ENCODE peak calls at places on chromosomes 12 and 14, in six cellular contexts. S is CD4-positive, alpha-beta T cell; P is astrocyte of the cerebellum; M is stimulated activated CD4-positive, alpha-beta T cell treated with anti-CD3 and anti-CD28 coated beads, Interleukin-1b, Interleukin-23, amount 100 ng/mL, for 1 hour; X is Jurkat, Clone E6-1; R is KG1. E is an unnamed sample.

GRCh38 chr14:76509291-76509690 is 133.4 kb downstream of the ESRRB start:
- DNase-seq in M (no peak), S (no peak), P (no peak), R (no peak), X (no peak), E (no peak)

GRCh38 chr14:69226178-69226577 is 33.8 kb upstream of the GALNT16 start:
- DNase-seq in R (no peak), X (no peak), M (no peak), P (no peak), S (no peak), E (no peak)

GRCh38 chr12:84911331-84912190 is 1.0 kb downstream of the SLC6A15 start:
- DNase-seq in S (no peak), M (no peak), R (no peak), X (peak), P (peak), E (peak)

GRCh38 chr14:71908141-71908540 is 24.1 kb upstream of the RGS6 start:
- DNase-seq in R (no peak), S (no peak), M (no peak), X (no peak), P (no peak), E (no peak)

GRCh38 chr14:33786091-33786825 is 164.6 kb downstream of the EGLN3 start:
- DNase-seq in R (no peak), P (no peak), X (no peak), M (no peak), S (no peak), E (peak)

GRCh38 chr12:60501124-60501729 is 905.4 kb downstream of the SLC16A7 start:
- DNase-seq in M (no peak), X (peak), P (peak), R (no peak), S (no peak), E (no peak)

GRCh38 chr14:101972126-101972785 is 7.9 kb downstream of the DYNC1H1 start:
- DNase-seq in S (no peak), X (no peak), R (no peak), P (peak), M (no peak), E (no peak)

GRCh38 chr12:89225808-89226368 is 126.4 kb downstream of the DUSP6 start:
- DNase-seq in X (no peak), M (no peak), R (no peak), S (no peak), P (peak), E (no peak)

GRCh38 chr12:118307069-118307954 is 65.4 kb downstream of the TAOK3 start:
- DNase-seq in P (peak), X (no peak), M (peak), S (no peak), R (no peak), E (no peak)

GRCh38 chr14:67514203-67514607 is 18.9 kb upstream of the PLEKHH1 start:
- DNase-seq in M (no peak), R (no peak), X (no peak), S (no peak), P (no peak), E (no peak)

GRCh38 chr12:48022676-48023385 is 18.6 kb upstream of the COL2A1 start:
- DNase-seq in M (no peak), X (no peak), S (no peak), P (no peak), R (no peak), E (no peak)

GRCh38 chr14:96418075-96418474 is 26.1 kb downstream of the AK7 start:
- DNase-seq in X (no peak), M (no peak), S (no peak), P (no peak), R (no peak), E (no peak)